ENCODE peak calls at places on chromosome 11, in six cellular contexts. R is lower lobe of right lung, T is endodermal cell, B is psoas muscle, P is fibroblast of lung, Z is neural progenitor cell. V is an unnamed sample.

GRCh38 chr11:69138265-69138664 is 17.5 kb upstream of the SMIM38 start:
- DNase-seq in Z (no peak), P (peak), T (peak), B (no peak), R (no peak), V (no peak)

GRCh38 chr11:42772886-42773285 is 538.9 kb upstream of the API5 start:
- DNase-seq in R (no peak), B (no peak), Z (no peak), T (no peak), P (no peak), V (no peak)

GRCh38 chr11:36426226-36426848 is 83.7 kb downstream of the TRAF6 start:
- DNase-seq in B (no peak), R (no peak), T (no peak), P (no peak), Z (no peak), V (no peak)

GRCh38 chr11:75733346-75734107 is 15.9 kb downstream of the MOGAT2 start:
- DNase-seq in Z (peak), T (peak), B (no peak), P (peak), R (peak), V (no peak)

GRCh38 chr11:113873241-113873626 is 2.1 kb downstream of the USP28 start:
- DNase-seq in B (no peak), R (no peak), Z (peak), T (peak), P (peak), V (no peak)

GRCh38 chr11:70587095-70587389 is 188.7 kb downstream of the CTTN start:
- DNase-seq in T (no peak), R (peak), Z (no peak), P (no peak), B (no peak), V (no peak)

GRCh38 chr11:118998822-118999221 is 884 bp downstream of the CENATAC start:
- DNase-seq in R (no peak), P (peak), Z (peak), T (peak), B (no peak), V (peak)

GRCh38 chr11:40295466-40295865 is 1164.0 kb downstream of the LRRC4C start:
- DNase-seq in R (no peak), B (no peak), P (no peak), T (no peak), Z (no peak), V (no peak)

GRCh38 chr11:125941606-125942275 is 4.1 kb upstream of the VSIG10L2 start:
- DNase-seq in P (peak), Z (peak), B (peak), R (peak), T (peak), V (no peak)

GRCh38 chr11:74754507-74755255 is 6.0 kb downstream of the RNF169 start:
- DNase-seq in T (no peak), R (no peak), Z (no peak), B (no peak), P (peak), V (peak)

GRCh38 chr11:112812719-112813118 is 148.5 kb upstream of the NCAM1 start:
- DNase-seq in B (no peak), T (no peak), R (no peak), Z (no peak), P (no peak), V (no peak)

GRCh38 chr11:14538271-14538925 is 18.2 kb upstream of the PSMA1 start:
- DNase-seq in T (no peak), Z (no peak), R (no peak), P (no peak), B (no peak), V (no peak)

DNA sequence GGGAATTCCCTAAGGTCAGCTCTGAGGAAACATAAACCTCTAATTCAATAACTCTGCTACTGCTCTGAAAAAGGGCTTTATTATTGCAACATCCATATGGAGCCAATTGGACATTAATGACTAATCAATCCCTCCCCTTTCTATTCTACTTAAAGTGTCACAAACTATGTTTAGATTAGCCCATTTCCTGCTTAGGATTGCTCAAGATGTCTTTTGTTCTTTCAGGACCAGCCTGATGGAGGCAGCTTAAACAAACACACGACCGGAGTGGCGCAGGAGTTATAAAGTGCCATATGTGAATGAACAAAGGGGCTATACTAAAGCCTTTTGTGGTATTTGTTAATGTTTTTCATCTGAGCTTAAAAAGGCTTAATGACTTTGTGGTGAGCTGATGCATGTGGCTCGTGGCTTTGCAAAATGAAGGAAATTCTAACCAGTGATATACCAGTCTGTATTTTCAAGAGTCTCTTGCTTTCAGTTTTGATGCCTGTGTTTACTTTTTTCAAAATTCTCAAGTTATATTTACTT is 354.4 kb downstream of the SOX6 start:
- DNase-seq in B (no peak), R (peak), T (no peak), Z (peak), P (peak), V (peak)
- TF ChIP-seq CTCF in B (no peak), R (no peak), T (no peak), Z (no peak), P (no peak), V (no peak)

GRCh38 chr11:134879931-134880330 is 467.9 kb upstream of the B3GAT1 start:
- DNase-seq in Z (no peak), R (no peak), B (no peak), T (no peak), P (no peak), V (no peak)

GRCh38 chr11:134882671-134883318 is 470.8 kb upstream of the B3GAT1 start:
- DNase-seq in P (no peak), T (no peak), B (no peak), Z (no peak), R (no peak), V (no peak)

GRCh38 chr11:134880788-134881187 is 468.7 kb upstream of the B3GAT1 start:
- DNase-seq in T (no peak), P (no peak), Z (no peak), R (no peak), B (no peak), V (no peak)

GRCh38 chr11:134883484-134883883 is 471.4 kb upstream of the B3GAT1 start:
- DNase-seq in Z (no peak), R (no peak), T (no peak), P (no peak), B (no peak), V (no peak)

GRCh38 chr11:134882141-134882540 is 470.1 kb upstream of the B3GAT1 start:
- DNase-seq in R (no peak), P (no peak), Z (no peak), T (no peak), B (no peak), V (no peak)
- H3K4me3 ChIP-seq in R (no peak), P (no peak), Z (no peak), T (no peak), B (no peak), V (no peak)

GRCh38 chr11:1226226-1226961 is 3.5 kb downstream of the MUC5B start:
- DNase-seq in T (peak), P (no peak), R (peak), Z (peak), B (peak), V (no peak)

GRCh38 chr11:1225386-1226225 is 2.7 kb downstream of the MUC5B start:
- DNase-seq in T (peak), B (peak), R (peak), Z (peak), P (no peak), V (no peak)

GRCh38 chr11:1228183-1228821 is 5.4 kb downstream of the MUC5B start:
- DNase-seq in B (peak), T (peak), Z (no peak), R (peak), P (no peak), V (no peak)

GRCh38 chr11:1227551-1228182 is 4.8 kb downstream of the MUC5B start:
- DNase-seq in P (no peak), Z (no peak), T (peak), B (peak), R (peak), V (no peak)

DNA sequence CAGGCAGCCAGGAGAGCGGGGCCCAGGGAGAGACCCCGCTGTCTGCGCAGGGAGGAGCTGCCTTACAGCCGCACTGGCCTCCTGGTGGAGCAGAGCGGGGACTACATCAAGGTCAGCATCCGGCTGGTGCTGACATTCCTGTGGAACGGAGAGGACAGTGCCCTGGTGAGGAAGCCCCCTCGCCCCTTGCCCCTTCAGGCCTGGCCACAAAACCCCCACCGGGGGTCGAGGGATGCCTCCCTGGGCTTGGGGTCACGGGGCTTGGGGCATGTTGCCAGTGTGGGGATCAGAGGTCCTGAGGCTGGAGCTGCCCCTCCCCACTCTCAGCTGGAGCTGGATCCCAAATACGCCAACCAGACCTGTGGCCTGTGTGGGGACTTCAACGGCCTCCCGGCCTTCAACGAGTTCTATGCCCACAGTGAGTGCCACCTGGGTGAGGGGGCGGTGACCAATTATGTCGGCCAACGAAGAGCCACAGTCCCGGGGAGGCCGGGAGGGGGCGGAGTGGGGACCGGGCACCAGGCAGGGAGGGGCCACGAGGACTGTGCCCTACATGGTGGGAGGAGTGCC is 4.2 kb downstream of the MUC5B start:
- DNase-seq in P (no peak), R (peak), Z (peak), T (peak), B (peak), V (no peak)
- TF ChIP-seq CTCF in P (no peak), R (no peak), Z (peak), T (peak), B (no peak), V (no peak)

DNA sequence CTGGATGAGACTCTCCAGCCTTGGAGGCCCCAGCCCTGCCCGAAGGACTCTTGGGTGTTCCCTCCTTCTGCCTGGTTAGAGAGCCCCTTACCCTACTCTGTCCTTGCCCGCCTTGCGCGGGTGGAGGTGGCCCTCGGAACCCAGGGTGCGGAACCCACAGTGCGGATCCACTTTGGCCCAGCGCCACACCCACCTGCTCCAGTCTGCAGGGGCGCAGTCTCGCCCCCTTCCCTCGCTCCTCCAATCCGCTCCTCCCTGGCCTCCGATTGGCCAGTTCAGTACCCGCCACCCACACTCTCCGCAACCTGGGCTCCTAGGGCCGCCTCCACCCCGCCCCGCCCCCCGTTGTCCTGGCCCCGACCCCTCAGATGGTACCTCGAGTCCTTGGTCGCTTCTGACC is 2.4 kb downstream of the CAPN1 start:
- DNase-seq in Z (peak), R (no peak), T (peak), P (no peak), B (no peak), V (no peak)
- H3K4me3 ChIP-seq in Z (peak), R (no peak), T (peak), P (no peak), B (no peak), V (no peak)

DNA sequence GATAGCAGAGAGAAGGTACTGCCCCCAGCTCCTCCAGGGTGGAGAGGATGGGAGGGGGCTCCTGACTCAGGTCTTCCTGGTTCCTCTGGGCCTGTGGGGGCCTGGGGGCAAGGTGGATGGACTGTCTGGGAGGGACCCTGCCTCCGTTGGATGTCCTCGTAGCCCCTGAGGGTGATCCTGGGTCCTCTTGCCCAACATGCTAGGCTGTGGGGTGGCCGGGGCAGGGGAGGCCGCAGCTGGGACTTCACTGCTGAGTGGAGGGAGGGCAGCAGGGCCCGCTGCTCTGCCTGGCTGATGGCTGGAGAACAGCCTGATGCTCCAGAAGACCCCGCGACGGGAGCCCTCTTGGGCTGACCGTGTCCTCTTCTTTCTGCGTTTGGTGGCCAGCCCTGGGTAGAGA is 13.4 kb downstream of the FRMD8 start:
- DNase-seq in Z (no peak), P (no peak), R (no peak), B (no peak), T (no peak), V (no peak)
- TF ChIP-seq CTCF in Z (no peak), P (no peak), R (no peak), B (no peak), T (no peak), V (no peak)

DNA sequence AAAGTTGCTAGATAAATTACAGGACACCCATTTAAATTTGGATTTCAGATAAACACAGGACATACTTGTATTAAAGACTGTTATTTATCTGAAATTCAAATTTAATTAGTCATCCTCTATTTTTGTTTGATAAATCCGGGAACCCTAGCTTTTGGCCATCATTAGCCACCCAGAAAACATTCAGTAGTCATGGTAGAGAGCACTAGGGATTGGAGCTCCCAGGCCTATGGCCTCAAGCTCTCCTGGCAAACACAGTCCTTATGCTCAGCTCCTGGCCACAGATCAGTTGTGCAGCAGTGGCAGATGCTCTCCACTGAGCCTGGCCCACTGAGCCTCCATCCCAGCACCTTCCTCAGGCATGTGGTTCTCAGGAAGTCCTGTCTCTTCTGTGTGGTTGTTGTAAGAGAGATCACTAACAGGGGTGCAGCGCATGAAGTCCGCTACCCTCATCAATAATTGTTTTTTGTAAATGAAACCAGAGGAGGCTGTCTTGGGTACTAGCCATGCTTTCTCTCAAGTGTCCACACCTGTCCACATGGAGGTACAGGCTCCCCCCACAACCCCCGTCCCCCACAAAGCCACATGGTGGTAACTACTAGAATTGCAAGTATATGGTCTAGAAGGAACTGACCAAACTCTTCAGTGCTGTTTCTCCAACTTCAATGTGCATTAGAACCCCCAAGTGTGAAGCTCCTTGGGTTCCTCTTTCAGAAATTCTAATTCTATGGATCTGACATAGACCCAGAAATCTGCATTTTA is 1.1 kb upstream of the IRAG1 start:
- DNase-seq in B (no peak), Z (no peak), T (no peak), R (no peak), P (peak), V (no peak)
- H3K4me3 ChIP-seq in B (no peak), Z (no peak), T (no peak), R (no peak), P (no peak), V (no peak)

GRCh38 chr11:62241095-62241494 is 944 bp upstream of the SCGB1D2 start:
- DNase-seq in P (no peak), Z (no peak), T (no peak), B (no peak), R (no peak), V (no peak)

GRCh38 chr11:62242021-62242420 is at the start of gene SCGB1D2:
- DNase-seq in Z (peak), P (no peak), B (peak), T (peak), R (no peak), V (peak)

GRCh38 chr11:62245271-62245753 is 3.3 kb downstream of the SCGB1D2 start:
- DNase-seq in R (no peak), B (no peak), P (peak), Z (peak), T (peak), V (no peak)
- TF ChIP-seq CTCF in R (no peak), B (no peak), P (no peak), Z (peak), T (peak), V (peak)

V was measured in epithelial cell of proximal tubule.